ENCODE peak calls at places on chromosomes 11 and 22, in nine cellular contexts. Y, W, S, D, P, O, U, G and I are unnamed samples.

GRCh38 chr11:129410561-129410960 is 34.9 kb downstream of the BARX2 start:
- DNase-seq in Y (no peak), W (no peak), S (no peak), D (no peak), P (no peak), O (no peak), U (no peak), G (no peak), I (no peak)

GRCh38 chr22:40238425-40239344 is 61.0 kb downstream of the TNRC6B start:
- DNase-seq in Y (no peak), W (peak; percentile 45), S (no peak), D (no peak), P (peak; percentile 35), O (peak; percentile 70), U (peak; percentile 49), G (peak; percentile 71), I (no peak)

GRCh38 chr22:21940521-21940920 is 12.1 kb downstream of the PPM1F start:
- DNase-seq in Y (no peak), W (no peak), S (no peak), D (peak; percentile 43), P (no peak), O (no peak), U (no peak), G (no peak), I (no peak)

GRCh38 chr11:64799925-64800632 is 2.9 kb downstream of the MAP4K2 start:
- DNase-seq in Y (no peak), W (no peak), S (no peak), D (no peak), P (no peak), O (no peak), U (no peak), G (no peak), I (no peak)

GRCh38 chr11:64224151-64224890 is 1.7 kb downstream of the TRPT1 start:
- DNase-seq in Y (no peak), W (no peak), S (no peak), D (no peak), P (no peak), O (no peak), U (no peak), G (no peak), I (no peak)

GRCh38 chr11:84437129-84438123 is 1151.3 kb upstream of the CCDC90B start:
- DNase-seq in Y (peak; percentile 94), W (no peak), S (no peak), D (no peak), P (no peak), O (peak; percentile 65), U (no peak), G (peak; percentile 0), I (peak; percentile 52)

GRCh38 chr11:100876826-100877545 is 189.9 kb downstream of the ARHGAP42 start:
- DNase-seq in Y (no peak), W (peak; percentile 99), S (peak; percentile 20), D (no peak), P (peak; percentile 89), O (no peak), U (no peak), G (peak; percentile 92), I (peak; percentile 9)

GRCh38 chr22:47215851-47216250 is 453.4 kb downstream of the TBC1D22A start:
- DNase-seq in Y (no peak), W (no peak), S (no peak), D (no peak), P (no peak), O (no peak), U (no peak), G (no peak), I (no peak)

GRCh38 chr11:8218409-8218808 is 45.3 kb downstream of the LMO1 start:
- DNase-seq in Y (no peak), W (no peak), S (no peak), D (no peak), P (no peak), O (no peak), U (no peak), G (no peak), I (no peak)

GRCh38 chr22:29154364-29155048 is 51.2 kb upstream of the EMID1 start:
- DNase-seq in Y (peak; percentile 88), W (peak; percentile 64), S (peak; percentile 64), D (peak; percentile 75), P (peak; percentile 6), O (peak; percentile 88), U (peak; percentile 35), G (peak; percentile 73), I (peak; percentile 95)

GRCh38 chr22:21632237-21632895 is at the start of gene CCDC116:
- DNase-seq in Y (peak; percentile 77), W (no peak), S (no peak), D (peak; percentile 92), P (no peak), O (no peak), U (no peak), G (no peak), I (peak; percentile 54)

GRCh38 chr11:48154162-48154561 is 62.4 kb upstream of the OR4B1 start:
- DNase-seq in Y (no peak), W (no peak), S (no peak), D (no peak), P (no peak), O (no peak), U (no peak), G (peak; percentile 62), I (no peak)

GRCh38 chr11:7597620-7598019 is 75.7 kb downstream of the CYB5R2 start:
- DNase-seq in Y (no peak), W (no peak), S (no peak), D (no peak), P (no peak), O (no peak), U (no peak), G (no peak), I (no peak)

GRCh38 chr22:32617271-32617670 is 142.7 kb downstream of the FBXO7 start:
- DNase-seq in Y (no peak), W (peak; percentile 82), S (no peak), D (no peak), P (no peak), O (no peak), U (no peak), G (peak; percentile 33), I (no peak)

GRCh38 chr11:125918140-125918840 is 14.0 kb downstream of the DDX25 start:
- DNase-seq in Y (no peak), W (no peak), S (no peak), D (no peak), P (peak; percentile 82), O (peak; percentile 44), U (no peak), G (no peak), I (no peak)
- TF ChIP-seq CTCF in Y (peak; percentile 52), W (no peak), S (no peak), D (no peak), P (peak; percentile 22), O (no peak), U (no peak), G (no peak), I (no peak)

GRCh38 chr11:125626381-125626950 is 1.5 kb downstream of the CHEK1 start:
- DNase-seq in Y (no peak), W (no peak), S (no peak), D (peak; percentile 48), P (peak; percentile 84), O (no peak), U (peak; percentile 11), G (no peak), I (no peak)
- TF ChIP-seq CTCF in Y (peak; percentile 49), W (peak; percentile 20), S (no peak), D (no peak), P (peak; percentile 25), O (peak; percentile 16), U (peak; percentile 25), G (peak; percentile 33), I (no peak)

GRCh38 chr11:66068154-66068821 is 1.8 kb upstream of the PACS1 start:
- DNase-seq in Y (peak; percentile 90), W (peak; percentile 67), S (peak; percentile 71), D (peak; percentile 65), P (peak; percentile 52), O (peak; percentile 90), U (peak; percentile 77), G (peak; percentile 83), I (peak; percentile 88)

GRCh38 chr11:66069715-66070603 is at the start of gene PACS1:
- DNase-seq in Y (peak; percentile 73), W (peak; percentile 70), S (peak; percentile 87), D (peak; percentile 34), P (no peak), O (peak; percentile 79), U (peak; percentile 74), G (peak; percentile 92), I (peak; percentile 75)

GRCh38 chr11:66070604-66071325 is 693 bp downstream of the PACS1 start:
- DNase-seq in Y (peak; percentile 44), W (peak; percentile 27), S (peak; percentile 66), D (no peak), P (no peak), O (peak; percentile 74), U (peak; percentile 38), G (peak; percentile 69), I (peak; percentile 44)

GRCh38 chr11:66067640-66068039 is 2.4 kb upstream of the PACS1 start:
- DNase-seq in Y (no peak), W (no peak), S (no peak), D (no peak), P (no peak), O (no peak), U (no peak), G (no peak), I (no peak)

DNA sequence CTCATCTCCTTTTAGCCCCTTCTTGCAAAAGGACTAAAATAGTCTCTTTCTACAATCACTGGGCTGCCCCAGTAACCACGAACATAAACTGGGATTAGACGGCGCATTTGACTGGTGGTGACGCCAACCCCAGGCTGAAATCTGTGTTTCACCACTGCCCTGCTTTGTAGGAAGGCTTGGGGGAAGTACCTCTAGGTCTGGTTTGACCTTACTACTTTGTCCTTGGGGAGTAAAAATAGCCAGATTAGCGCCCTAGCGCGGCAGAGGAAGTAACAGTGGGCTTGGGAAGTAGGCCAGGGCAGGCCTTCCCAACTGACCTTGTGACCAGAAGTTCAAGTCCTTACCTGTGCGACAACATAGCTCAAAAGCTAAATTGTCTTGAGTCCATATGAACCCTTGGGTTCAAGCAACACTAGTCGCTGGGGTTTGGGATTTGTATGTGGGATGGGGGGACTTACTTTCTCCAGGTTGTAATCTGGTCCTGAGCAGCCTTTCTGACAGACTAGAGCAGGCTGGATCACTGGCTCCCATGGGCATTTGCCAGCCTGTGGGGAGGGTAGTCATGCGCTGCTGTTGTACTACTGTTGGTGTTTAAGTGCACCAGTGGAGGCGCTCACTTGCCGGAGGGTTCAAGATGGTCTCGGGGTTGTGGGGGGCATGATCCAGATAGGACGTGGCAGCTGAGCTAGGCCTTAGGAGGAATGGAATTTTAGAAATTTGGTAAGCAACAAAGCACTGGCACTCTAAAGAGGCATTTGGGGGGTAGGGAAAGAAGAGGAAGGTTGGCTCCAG is 953 bp upstream of the PACS1 start:
- DNase-seq in Y (no peak), W (peak; percentile 34), S (peak; percentile 62), D (peak; percentile 57), P (no peak), O (peak; percentile 82), U (peak; percentile 77), G (peak; percentile 80), I (no peak)
- TF ChIP-seq CTCF in Y (peak; percentile 36), W (peak; percentile 22), S (no peak), D (no peak), P (no peak), O (no peak), U (peak; percentile 20), G (no peak), I (no peak)

DNA sequence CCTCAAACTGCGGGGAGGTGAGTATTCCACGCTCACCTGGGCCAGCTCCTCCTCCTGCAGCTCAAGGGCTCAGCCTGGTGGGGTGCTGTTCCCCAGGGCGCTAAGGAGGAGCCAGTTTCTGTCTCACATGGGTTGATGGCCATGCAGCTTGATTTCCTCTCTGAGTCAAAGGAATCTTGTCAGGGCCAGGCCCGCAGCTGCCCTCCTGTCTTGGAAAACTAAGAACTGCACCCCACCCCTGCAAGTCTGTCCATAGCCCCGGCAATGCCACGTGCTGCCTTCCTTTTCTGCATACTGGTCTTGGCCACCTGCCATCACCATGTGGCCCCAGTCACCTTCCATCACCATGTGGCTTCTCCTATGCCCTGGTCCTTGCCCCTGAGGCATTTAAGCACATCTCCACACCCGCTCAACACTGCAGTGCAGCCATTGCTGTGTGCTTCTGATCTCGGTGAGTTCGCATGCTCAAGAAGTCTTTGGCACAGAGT is 35.2 kb upstream of the CLDN5 start:
- DNase-seq in Y (peak; percentile 43), W (no peak), S (no peak), D (no peak), P (no peak), O (no peak), U (no peak), G (no peak), I (no peak)
- TF ChIP-seq CTCF in Y (peak; percentile 48), W (no peak), S (no peak), D (no peak), P (no peak), O (no peak), U (no peak), G (no peak), I (no peak)